ENCODE peak calls at places on chromosomes 5 and 9, in ten cellular contexts. Y is A673, L is progenitor cell of endocrine pancreas, U is HFFc6, O is tibial artery, B is brain microvascular endothelial cell, H is stomach, N is foreskin fibroblast, M is HCT116, K is activated B cell treated with CpG ODN at 0.5 μM for 24 hours. X is an unnamed sample.

GRCh38 chr9:34996181-34996904 is 6.8 kb downstream of the DNAJB5 start:
- DNase-seq in M (no peak), U (no peak), O (no peak), L (no peak), K (no peak), H (no peak), N (no peak), Y (no peak), B (no peak), X (no peak)

GRCh38 chr5:9617739-9618504 is 12.2 kb downstream of the TAS2R1 start:
- DNase-seq in N (no peak), O (no peak), M (no peak), L (no peak), U (no peak), Y (no peak), B (peak; percentile 4), H (no peak), K (no peak), X (no peak)

GRCh38 chr5:133328800-133329199 is 277.0 kb downstream of the HSPA4 start:
- DNase-seq in H (no peak), M (no peak), L (no peak), N (no peak), K (no peak), U (no peak), B (no peak), O (no peak), Y (no peak), X (no peak)

GRCh38 chr5:867300-867699 is 16.5 kb upstream of the ZDHHC11 start:
- DNase-seq in K (no peak), U (no peak), B (no peak), L (no peak), M (no peak), N (no peak), H (no peak), Y (no peak), O (no peak), X (no peak)

GRCh38 chr9:107280543-107280942 is 2.5 kb upstream of the RAD23B start:
- DNase-seq in K (no peak), L (no peak), M (peak; percentile 37), B (no peak), U (no peak), H (no peak), Y (no peak), N (peak; percentile 30), O (no peak), X (no peak)

GRCh38 chr5:20276061-20276958 is 288.3 kb upstream of the CDH18 start:
- DNase-seq in H (no peak), N (peak; percentile 3), L (no peak), B (no peak), U (peak; percentile 67), Y (no peak), K (no peak), M (no peak), O (no peak), X (peak; percentile 48)

GRCh38 chr5:145587308-145588071 is 247.7 kb downstream of the PRELID2 start:
- DNase-seq in H (no peak), B (peak; percentile 89), N (peak; percentile 61), U (peak; percentile 92), Y (peak; percentile 23), K (no peak), L (no peak), M (peak; percentile 94), O (no peak), X (peak; percentile 66)

GRCh38 chr9:137240321-137240840 is 706 bp upstream of the TUBB4B start:
- DNase-seq in U (peak; percentile 56), Y (peak; percentile 78), K (no peak), M (no peak), N (peak; percentile 69), L (no peak), B (peak; percentile 40), H (peak; percentile 74), O (peak; percentile 89), X (no peak)

GRCh38 chr9:33264473-33265177 is at the start of the genes BAG1 and CHMP5:
- DNase-seq in L (peak; percentile 99), M (peak; percentile 98), B (peak; percentile 99), H (peak; percentile 100), K (peak; percentile 99), U (peak; percentile 99), Y (peak; percentile 100), O (peak; percentile 100), N (peak; percentile 99), X (peak; percentile 90)
- TF ChIP-seq CTCF in L (peak; percentile 25), M (no peak), B (peak; percentile 58), H (peak; percentile 54), K (no peak), U (peak; percentile 64), Y (no peak), O (peak; percentile 23), N (no peak), X (peak; percentile 40)

GRCh38 chr5:120471971-120472370 is 7.9 kb downstream of the PRR16 start:
- DNase-seq in B (no peak), Y (no peak), M (no peak), O (no peak), H (no peak), K (no peak), U (no peak), L (no peak), N (no peak), X (no peak)
- TF ChIP-seq CTCF in B (no peak), Y (no peak), M (no peak), O (no peak), H (no peak), K (no peak), U (no peak), L (no peak), N (no peak), X (no peak)

GRCh38 chr5:35938518-35939227 is at the start of gene CAPSL:
- DNase-seq in L (peak; percentile 68), Y (peak; percentile 63), M (peak; percentile 36), U (peak; percentile 77), O (no peak), H (peak; percentile 41), N (peak; percentile 25), B (peak; percentile 59), K (no peak), X (peak; percentile 83)

GRCh38 chr5:35939639-35940038 is 1.2 kb upstream of the CAPSL start:
- DNase-seq in N (no peak), K (no peak), L (no peak), M (no peak), H (no peak), Y (no peak), B (no peak), U (no peak), O (no peak), X (no peak)
- TF ChIP-seq CTCF in N (peak; percentile 11), K (no peak), L (peak; percentile 27), M (peak; percentile 35), H (no peak), Y (peak; percentile 44), B (peak; percentile 21), U (peak; percentile 69), O (no peak), X (peak; percentile 23)

DNA sequence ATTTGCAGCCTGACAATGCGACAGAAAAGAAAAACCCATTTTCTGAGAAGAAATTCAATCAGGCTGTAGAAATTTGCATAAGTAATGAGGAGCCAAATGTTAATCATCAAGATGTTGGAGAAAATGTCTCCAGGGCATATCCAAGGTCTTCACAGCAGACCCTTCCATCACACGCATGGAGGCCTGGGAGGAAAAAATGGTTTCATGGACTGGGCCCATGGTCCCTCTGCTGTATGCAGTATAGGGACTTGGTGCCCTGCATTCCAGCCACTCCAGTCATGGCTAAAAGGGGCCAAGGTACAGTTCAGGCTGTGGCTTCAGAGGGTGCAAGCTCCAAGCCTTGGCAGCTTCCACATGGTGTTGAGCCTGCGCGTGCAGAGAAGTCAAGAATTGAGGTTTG is 73.3 kb downstream of the CCDC192 start:
- DNase-seq in O (no peak), N (no peak), M (no peak), U (no peak), L (no peak), H (no peak), Y (no peak), B (no peak), K (no peak), X (no peak)
- TF ChIP-seq CTCF in O (no peak), N (no peak), M (no peak), U (no peak), L (no peak), H (no peak), Y (no peak), B (no peak), K (no peak), X (no peak)

GRCh38 chr9:131018621-131019020 is 9.6 kb downstream of the LAMC3 start:
- DNase-seq in O (no peak), Y (no peak), U (no peak), H (no peak), M (no peak), B (no peak), K (no peak), N (no peak), L (no peak), X (no peak)
- TF ChIP-seq CTCF in O (no peak), Y (peak; percentile 39), U (peak; percentile 50), H (no peak), M (peak; percentile 52), B (peak; percentile 38), K (no peak), N (no peak), L (peak; percentile 31), X (peak; percentile 53)

DNA sequence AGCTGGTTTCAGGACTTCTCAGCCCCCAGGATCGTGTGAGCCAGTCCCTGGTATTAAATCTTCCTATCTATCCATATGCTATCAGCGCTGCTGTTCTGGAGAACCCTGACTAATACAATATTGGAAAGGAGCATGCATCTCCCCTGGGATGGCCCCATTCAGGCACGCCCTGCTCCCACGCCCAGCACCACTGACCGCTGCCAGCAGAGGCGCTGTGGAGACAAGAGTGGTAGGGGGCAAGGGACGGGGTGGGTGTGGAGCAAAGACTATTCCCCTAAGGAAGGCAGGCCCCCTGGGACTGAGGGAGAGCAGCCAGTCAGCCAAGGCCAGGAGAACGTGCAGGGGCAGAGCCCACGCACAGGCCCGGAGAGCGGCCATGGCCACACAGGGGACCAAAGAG is 116.0 kb downstream of the VAV2 start:
- DNase-seq in Y (peak; percentile 19), U (no peak), B (no peak), M (no peak), N (no peak), O (no peak), H (no peak), K (no peak), L (no peak), X (no peak)
- TF ChIP-seq CTCF in Y (peak; percentile 29), U (peak; percentile 49), B (peak; percentile 58), M (peak; percentile 71), N (no peak), O (no peak), H (no peak), K (no peak), L (peak; percentile 54), X (peak; percentile 23)